ENCODE peak calls at places on chromosomes 7 and 10, in six cellular contexts. One of them, this sample, is unnamed.

GRCh38 chr10:122515588-122516231 is 44.8 kb upstream of the DMBT1 start:
- DNase-seq in dorsolateral prefrontal cortex: no peak
- DNase-seq in amniotic stem cell: no peak
- DNase-seq in lower lobe of right lung: no peak
- DNase-seq in NCI-H2029: no peak
- DNase-seq in HEK293T: no peak
- DNase-seq in this sample: no peak

GRCh38 chr7:134782121-134782623 is 2.7 kb downstream of the CALD1 start:
- DNase-seq in lower lobe of right lung: no peak
- DNase-seq in amniotic stem cell: no peak
- DNase-seq in dorsolateral prefrontal cortex: no peak
- DNase-seq in HEK293T: no peak
- DNase-seq in NCI-H2029: no peak
- DNase-seq in this sample: no peak

GRCh38 chr10:43078986-43079273 is 2.1 kb downstream of the RET start:
- DNase-seq in dorsolateral prefrontal cortex: no peak
- DNase-seq in lower lobe of right lung: no peak
- DNase-seq in HEK293T: peak; percentile 60
- DNase-seq in amniotic stem cell: no peak
- DNase-seq in NCI-H2029: peak; percentile 29
- DNase-seq in this sample: peak; percentile 57

GRCh38 chr7:156746891-156747290 is 106.3 kb downstream of the RNF32 start:
- DNase-seq in NCI-H2029: no peak
- DNase-seq in lower lobe of right lung: no peak
- DNase-seq in HEK293T: no peak
- DNase-seq in dorsolateral prefrontal cortex: no peak
- DNase-seq in amniotic stem cell: no peak
- DNase-seq in this sample: no peak

GRCh38 chr7:149310113-149310836 is 48.3 kb downstream of the ZNF783 start:
- DNase-seq in dorsolateral prefrontal cortex: no peak
- DNase-seq in NCI-H2029: no peak
- DNase-seq in lower lobe of right lung: no peak
- DNase-seq in HEK293T: peak; percentile 61
- DNase-seq in amniotic stem cell: peak; percentile 21
- DNase-seq in this sample: peak; percentile 87

GRCh38 chr7:34373940-34374339 is 284.1 kb upstream of the NPSR1 start:
- DNase-seq in lower lobe of right lung: no peak
- DNase-seq in NCI-H2029: no peak
- DNase-seq in HEK293T: no peak
- DNase-seq in dorsolateral prefrontal cortex: no peak
- DNase-seq in amniotic stem cell: no peak
- DNase-seq in this sample: no peak

GRCh38 chr10:122149138-122149606 is 121.9 kb upstream of the BTBD16 start:
- DNase-seq in amniotic stem cell: no peak
- DNase-seq in HEK293T: no peak
- DNase-seq in dorsolateral prefrontal cortex: no peak
- DNase-seq in lower lobe of right lung: no peak
- DNase-seq in NCI-H2029: no peak
- DNase-seq in this sample: no peak

GRCh38 chr7:38453826-38454225 is 177.3 kb downstream of the AMPH start:
- DNase-seq in HEK293T: no peak
- DNase-seq in lower lobe of right lung: no peak
- DNase-seq in dorsolateral prefrontal cortex: no peak
- DNase-seq in amniotic stem cell: no peak
- DNase-seq in NCI-H2029: no peak
- DNase-seq in this sample: no peak

GRCh38 chr10:78575400-78575799 is 493.4 kb upstream of the ZMIZ1 start:
- DNase-seq in HEK293T: no peak
- DNase-seq in dorsolateral prefrontal cortex: no peak
- DNase-seq in lower lobe of right lung: no peak
- DNase-seq in amniotic stem cell: no peak
- DNase-seq in NCI-H2029: no peak
- DNase-seq in this sample: no peak

GRCh38 chr10:59322131-59322530 is 40.2 kb downstream of the FAM13C start:
- DNase-seq in dorsolateral prefrontal cortex: no peak
- DNase-seq in amniotic stem cell: no peak
- DNase-seq in lower lobe of right lung: no peak
- DNase-seq in NCI-H2029: no peak
- DNase-seq in HEK293T: no peak
- DNase-seq in this sample: no peak

GRCh38 chr10:102675151-102675886 is 31.0 kb downstream of the TRIM8 start:
- DNase-seq in HEK293T: no peak
- DNase-seq in amniotic stem cell: no peak
- DNase-seq in lower lobe of right lung: no peak
- DNase-seq in dorsolateral prefrontal cortex: no peak
- DNase-seq in NCI-H2029: no peak
- DNase-seq in this sample: no peak

GRCh38 chr10:94088926-94089381 is 95.2 kb downstream of the PLCE1 start:
- DNase-seq in dorsolateral prefrontal cortex: no peak
- DNase-seq in lower lobe of right lung: no peak
- DNase-seq in HEK293T: no peak
- DNase-seq in NCI-H2029: no peak
- DNase-seq in amniotic stem cell: no peak
- DNase-seq in this sample: no peak

GRCh38 chr7:128102490-128103291 is 71.5 kb upstream of the LRRC4 start:
- DNase-seq in dorsolateral prefrontal cortex: no peak
- DNase-seq in NCI-H2029: no peak
- DNase-seq in HEK293T: no peak
- DNase-seq in amniotic stem cell: no peak
- DNase-seq in lower lobe of right lung: peak; percentile 12
- DNase-seq in this sample: no peak

GRCh38 chr10:99527526-99528255 is 5.1 kb upstream of the NKX2-3 start:
- DNase-seq in lower lobe of right lung: no peak
- DNase-seq in NCI-H2029: no peak
- DNase-seq in dorsolateral prefrontal cortex: no peak
- DNase-seq in HEK293T: no peak
- DNase-seq in amniotic stem cell: no peak
- DNase-seq in this sample: no peak

GRCh38 chr7:115096262-115096661 is 174.4 kb downstream of the MDFIC start:
- DNase-seq in NCI-H2029: no peak
- DNase-seq in amniotic stem cell: no peak
- DNase-seq in HEK293T: no peak
- DNase-seq in dorsolateral prefrontal cortex: no peak
- DNase-seq in lower lobe of right lung: no peak
- DNase-seq in this sample: no peak

GRCh38 chr10:1160561-1160961 is 104.4 kb downstream of the WDR37 start:
- DNase-seq in amniotic stem cell: no peak
- DNase-seq in NCI-H2029: no peak
- DNase-seq in HEK293T: no peak
- DNase-seq in lower lobe of right lung: no peak
- DNase-seq in dorsolateral prefrontal cortex: no peak
- DNase-seq in this sample: no peak

GRCh38 chr10:52616420-52616764 is 156.2 kb downstream of the MBL2 start:
- DNase-seq in HEK293T: no peak
- DNase-seq in NCI-H2029: no peak
- DNase-seq in lower lobe of right lung: no peak
- DNase-seq in amniotic stem cell: no peak
- DNase-seq in dorsolateral prefrontal cortex: no peak
- DNase-seq in this sample: no peak

GRCh38 chr10:131854579-131855335 is 46.1 kb upstream of the PPP2R2D start:
- DNase-seq in amniotic stem cell: no peak
- DNase-seq in HEK293T: no peak
- DNase-seq in lower lobe of right lung: no peak
- DNase-seq in dorsolateral prefrontal cortex: peak; percentile 39
- DNase-seq in NCI-H2029: no peak
- DNase-seq in this sample: no peak

GRCh38 chr7:47392241-47392759 is 189.6 kb downstream of the TNS3 start:
- DNase-seq in dorsolateral prefrontal cortex: peak; percentile 45
- DNase-seq in lower lobe of right lung: no peak
- DNase-seq in amniotic stem cell: no peak
- DNase-seq in NCI-H2029: no peak
- DNase-seq in HEK293T: no peak
- DNase-seq in this sample: no peak